ENCODE peak calls at places on chromosomes 6 and 20, in four cellular contexts. F is cardiac fibroblast, U is neuronal stem cell, P is tibial nerve. R is an unnamed sample.
A peak's percentile ranks its signal among the peaks of the same experiment; 100 is the strongest.

GRCh38 chr6:2783188-2783957 is 18.2 kb downstream of the WRNIP1 start:
- DNase-seq in F (no peak), U (no peak), P (no peak), R (no peak)

GRCh38 chr6:52087498-52087999 is at the start of gene PKHD1:
- DNase-seq in F (peak; percentile 1), U (no peak), P (no peak), R (peak; percentile 49)

GRCh38 chr20:59802471-59803221 is 130.8 kb downstream of the SYCP2 start:
- DNase-seq in F (no peak), U (no peak), P (peak; percentile 8), R (no peak)

GRCh38 chr6:44704240-44705150 is 317.0 kb downstream of the CDC5L start:
- DNase-seq in F (no peak), U (no peak), P (no peak), R (no peak)

GRCh38 chr6:153032255-153032882 is 29.9 kb upstream of the MTRF1L start:
- DNase-seq in F (peak; percentile 85), U (no peak), P (no peak), R (peak; percentile 65)

GRCh38 chr20:32581839-32582658 is 3.1 kb downstream of the NOL4L start:
- DNase-seq in F (no peak), U (no peak), P (no peak), R (no peak)

GRCh38 chr20:61520761-61521460 is 268.9 kb downstream of the CDH4 start:
- DNase-seq in F (peak; percentile 31), U (no peak), P (no peak), R (no peak)

GRCh38 chr6:24833711-24834386 is 35.1 kb upstream of the ARMH2 start:
- DNase-seq in F (no peak), U (no peak), P (no peak), R (no peak)

GRCh38 chr20:25136643-25137559 is 55.0 kb upstream of the VSX1 start:
- DNase-seq in F (peak; percentile 96), U (no peak), P (peak; percentile 18), R (peak; percentile 52)

GRCh38 chr6:45002390-45002789 is 325.7 kb upstream of the RUNX2 start:
- DNase-seq in F (peak; percentile 19), U (no peak), P (no peak), R (peak; percentile 6)

GRCh38 chr20:19932170-19932667 is 84.9 kb upstream of the NAA20 start:
- DNase-seq in F (peak; percentile 97), U (no peak), P (no peak), R (peak; percentile 41)

GRCh38 chr6:47476794-47477496 is 644 bp upstream of the CD2AP start:
- DNase-seq in F (no peak), U (no peak), P (no peak), R (peak; percentile 11)

GRCh38 chr20:54197621-54198604 is 10.0 kb upstream of the PFDN4 start:
- DNase-seq in F (peak; percentile 76), U (no peak), P (no peak), R (peak; percentile 84)

GRCh38 chr6:42049116-42049809 is 1.1 kb upstream of the TAF8 start:
- DNase-seq in F (no peak), U (no peak), P (no peak), R (no peak)

GRCh38 chr6:2542858-2543218 is 207.9 kb downstream of the MYLK4 start:
- DNase-seq in F (peak; percentile 90), U (no peak), P (no peak), R (peak; percentile 85)

GRCh38 chr6:104862456-104862855 is 2.7 kb upstream of the HACE1 start:
- DNase-seq in F (no peak), U (no peak), P (no peak), R (no peak)

GRCh38 chr6:152348116-152348515 is 289.0 kb downstream of the SYNE1 start:
- DNase-seq in F (no peak), U (no peak), P (no peak), R (peak; percentile 12)

GRCh38 chr6:163413345-163414116 is 987 bp upstream of the QKI start:
- DNase-seq in F (peak; percentile 81), U (peak; percentile 88), P (peak; percentile 82), R (peak; percentile 91)

GRCh38 chr6:81895511-81896185 is 143.2 kb upstream of the TENT5A start:
- DNase-seq in F (peak; percentile 64), U (no peak), P (no peak), R (peak; percentile 29)

GRCh38 chr6:54846243-54846856 is at the start of gene FAM83B:
- DNase-seq in F (peak; percentile 2), U (peak; percentile 30), P (no peak), R (peak; percentile 100)

GRCh38 chr6:26089272-26089671 is 2.0 kb downstream of the HFE start:
- DNase-seq in F (peak; percentile 38), U (no peak), P (no peak), R (no peak)

GRCh38 chr6:11160199-11160598 is 48.7 kb upstream of the ERVFRD-1 start:
- DNase-seq in F (no peak), U (no peak), P (no peak), R (peak; percentile 84)

DNA sequence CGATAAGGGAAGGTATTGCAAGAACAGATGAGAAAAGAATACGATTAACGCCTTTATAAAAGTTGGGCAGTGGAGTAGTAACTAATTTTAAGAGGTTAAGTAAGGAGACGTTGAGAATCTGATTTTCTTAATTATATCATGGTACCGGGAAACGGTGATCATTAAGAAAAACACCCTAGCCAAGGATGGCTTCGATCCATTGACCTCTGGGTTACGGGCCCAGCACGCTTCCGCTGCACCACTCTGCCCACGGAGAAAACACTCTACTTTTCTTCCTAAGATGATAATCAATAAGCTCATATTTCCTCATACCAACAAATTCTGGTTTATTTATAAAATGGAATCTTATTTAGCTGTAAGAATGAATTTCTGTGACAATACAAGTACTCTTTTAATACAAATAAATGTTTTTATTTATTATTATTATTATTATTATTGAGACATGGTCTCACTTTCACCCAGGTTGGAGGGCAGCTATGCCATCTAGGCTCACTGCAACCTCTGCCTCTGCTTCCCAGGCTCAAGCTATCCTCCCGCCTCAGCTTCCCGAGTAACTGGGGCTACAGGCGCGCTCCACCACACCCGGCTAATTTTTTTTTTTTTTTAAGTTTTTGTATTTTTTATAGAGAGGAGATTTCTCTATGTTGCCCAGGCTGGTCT is 8.3 kb downstream of the POM121L2 start:
- DNase-seq in F (no peak), U (no peak), P (no peak), R (peak; percentile 47)
- H3K4me3 ChIP-seq in F (no peak overlapping the region), U (no peak overlapping the region), P (no peak overlapping the region), R (no peak overlapping the region)

GRCh38 chr20:301886-302848 is 4.8 kb downstream of the ZCCHC3 start:
- DNase-seq in F (no peak), U (no peak), P (no peak), R (peak; percentile 58)

GRCh38 chr20:297925-298754 is 770 bp downstream of the ZCCHC3 start:
- DNase-seq in F (peak; percentile 77), U (no peak), P (no peak), R (peak; percentile 61)

GRCh38 chr20:298755-299391 is 1.5 kb downstream of the ZCCHC3 start:
- DNase-seq in F (no peak), U (no peak), P (no peak), R (no peak)

GRCh38 chr20:297098-297924 is at the start of gene ZCCHC3:
- DNase-seq in F (peak; percentile 98), U (peak; percentile 91), P (peak; percentile 75), R (peak; percentile 90)

DNA sequence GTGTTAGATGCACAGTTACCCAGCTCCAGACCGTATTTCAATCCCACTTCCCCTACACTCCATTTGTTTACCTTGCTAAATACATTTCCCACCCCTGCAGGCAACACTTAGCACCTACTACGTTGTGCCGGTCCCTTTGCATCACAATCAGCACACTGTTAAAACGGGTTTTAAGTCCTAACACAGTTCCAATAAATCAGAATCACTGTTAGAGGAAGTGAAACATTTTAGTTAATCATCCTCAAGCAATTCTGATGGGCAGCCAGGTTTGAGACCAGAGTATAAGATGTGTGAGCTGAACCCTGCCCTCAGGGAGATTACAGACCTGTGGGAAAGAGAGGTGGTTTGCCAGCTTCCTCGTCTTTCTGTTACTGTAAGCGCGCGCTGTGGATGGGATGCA is 3.0 kb downstream of the ZCCHC3 start:
- DNase-seq in F (peak; percentile 22), U (no peak), P (no peak), R (no peak)
- H3K4me3 ChIP-seq in F (no peak overlapping the region), U (peak overlapping the region; percentile 65), P (no peak overlapping the region), R (no peak overlapping the region)

DNA sequence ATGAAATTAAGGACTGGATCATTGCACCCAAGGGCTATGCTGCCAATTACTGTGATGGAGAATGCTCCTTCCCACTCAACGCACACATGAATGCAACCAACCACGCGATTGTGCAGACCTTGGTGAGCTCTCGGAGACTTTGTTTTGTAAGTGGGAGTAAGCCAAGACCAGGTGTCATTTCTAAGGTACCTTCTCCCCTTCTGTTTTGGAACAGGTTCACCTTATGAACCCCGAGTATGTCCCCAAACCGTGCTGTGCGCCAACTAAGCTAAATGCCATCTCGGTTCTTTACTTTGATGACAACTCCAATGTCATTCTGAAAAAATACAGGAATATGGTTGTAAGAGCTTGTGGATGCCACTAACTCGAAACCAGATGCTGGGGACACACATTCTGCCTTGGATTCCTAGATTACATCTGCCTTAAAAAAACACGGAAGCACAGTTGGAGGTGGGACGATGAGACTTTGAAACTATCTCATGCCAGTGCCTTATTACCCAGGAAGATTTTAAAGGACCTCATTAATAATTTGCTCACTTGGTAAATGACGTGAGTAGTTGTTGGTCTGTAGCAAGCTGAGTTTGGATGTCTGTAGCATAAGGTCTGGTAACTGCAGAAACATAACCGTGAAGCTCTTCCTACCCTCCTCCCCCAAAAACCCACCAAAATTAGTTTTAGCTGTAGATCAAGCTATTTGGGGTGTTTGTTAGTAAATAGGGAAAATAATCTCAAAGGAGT is 30.4 kb downstream of the TXNDC5 start:
- DNase-seq in F (no peak), U (no peak), P (no peak), R (no peak)
- H3K4me3 ChIP-seq in F (no peak overlapping the region), U (no peak overlapping the region), P (no peak overlapping the region), R (no peak overlapping the region)

GRCh38 chr20:11677445-11678235 is 240.1 kb upstream of the BTBD3 start:
- DNase-seq in F (no peak), U (no peak), P (no peak), R (no peak)
- H3K4me3 ChIP-seq in F (no peak overlapping the region), U (no peak overlapping the region), P (no peak overlapping the region), R (no peak overlapping the region)

DNA sequence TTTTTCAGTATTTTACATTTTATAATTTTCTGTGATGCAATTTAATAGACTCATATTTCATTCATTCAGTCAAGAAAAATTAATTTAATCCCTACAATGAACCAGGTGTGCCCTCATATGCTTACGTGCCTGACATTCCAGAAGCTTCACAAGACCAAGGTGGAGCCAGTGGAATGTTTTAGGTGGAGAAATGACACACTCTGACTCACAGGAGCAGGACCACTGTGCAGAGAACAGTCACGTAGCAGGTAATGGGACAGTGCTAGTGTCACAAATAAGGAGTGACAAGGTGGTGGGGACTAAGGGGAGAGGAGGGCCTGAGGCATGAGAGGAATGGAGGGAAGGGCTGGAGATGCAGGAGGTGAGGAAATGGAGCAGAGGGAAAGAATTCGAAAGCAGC is 37.0 kb upstream of the HLA-G start:
- DNase-seq in F (no peak), U (no peak), P (no peak), R (peak; percentile 95)
- H3K4me3 ChIP-seq in F (no peak overlapping the region), U (no peak overlapping the region), P (no peak overlapping the region), R (peak overlapping the region; percentile 77)

R was measured in epithelial cell of esophagus.